ENCODE peak calls at places on chromosomes 16 and 17, in six cellular contexts. One of them, this sample, is unnamed.

GRCh38 chr16:66199189-66199588 is 167.3 kb upstream of the CDH5 start:
- DNase-seq in left cardiac atrium: no peak
- DNase-seq in fibroblast of the conjunctiva: no peak
- DNase-seq in stimulated activated naive CD4-positive, alpha-beta T cell: no peak
- DNase-seq in choroid plexus epithelial cell: peak; percentile 38
- DNase-seq in A549: no peak
- DNase-seq in this sample: no peak

GRCh38 chr17:44972953-44973352 is 4.8 kb upstream of the C1QL1 start:
- DNase-seq in left cardiac atrium: no peak
- DNase-seq in A549: no peak
- DNase-seq in stimulated activated naive CD4-positive, alpha-beta T cell: no peak
- DNase-seq in fibroblast of the conjunctiva: no peak
- DNase-seq in choroid plexus epithelial cell: no peak
- DNase-seq in this sample: no peak

GRCh38 chr17:34436607-34437006 is 73.6 kb upstream of the CCL1 start:
- DNase-seq in A549: no peak
- DNase-seq in left cardiac atrium: no peak
- DNase-seq in stimulated activated naive CD4-positive, alpha-beta T cell: no peak
- DNase-seq in choroid plexus epithelial cell: no peak
- DNase-seq in fibroblast of the conjunctiva: no peak
- DNase-seq in this sample: no peak

GRCh38 chr17:37274432-37274831 is 101.4 kb upstream of the C17orf78 start:
- DNase-seq in choroid plexus epithelial cell: peak; percentile 74
- DNase-seq in A549: no peak
- DNase-seq in left cardiac atrium: no peak
- DNase-seq in fibroblast of the conjunctiva: no peak
- DNase-seq in stimulated activated naive CD4-positive, alpha-beta T cell: no peak
- DNase-seq in this sample: no peak

GRCh38 chr16:12901204-12901596 is 198 bp upstream of the SHISA9 start:
- DNase-seq in choroid plexus epithelial cell: peak; percentile 1
- DNase-seq in fibroblast of the conjunctiva: no peak
- DNase-seq in A549: no peak
- DNase-seq in left cardiac atrium: no peak
- DNase-seq in stimulated activated naive CD4-positive, alpha-beta T cell: no peak
- DNase-seq in this sample: no peak

GRCh38 chr16:77304134-77304533 is 104.9 kb downstream of the SYCE1L start:
- DNase-seq in left cardiac atrium: no peak
- DNase-seq in fibroblast of the conjunctiva: no peak
- DNase-seq in stimulated activated naive CD4-positive, alpha-beta T cell: no peak
- DNase-seq in A549: no peak
- DNase-seq in choroid plexus epithelial cell: no peak
- DNase-seq in this sample: no peak

GRCh38 chr17:2347805-2348685 is 10.7 kb downstream of the SGSM2 start:
- DNase-seq in fibroblast of the conjunctiva: peak; percentile 44
- DNase-seq in left cardiac atrium: no peak
- DNase-seq in A549: peak; percentile 47
- DNase-seq in stimulated activated naive CD4-positive, alpha-beta T cell: no peak
- DNase-seq in choroid plexus epithelial cell: peak; percentile 84
- DNase-seq in this sample: no peak

GRCh38 chr16:66551362-66551761 is 1.0 kb upstream of the CKLF start:
- DNase-seq in left cardiac atrium: peak; percentile 43
- DNase-seq in stimulated activated naive CD4-positive, alpha-beta T cell: peak; percentile 52
- DNase-seq in fibroblast of the conjunctiva: no peak
- DNase-seq in choroid plexus epithelial cell: peak; percentile 37
- DNase-seq in A549: peak; percentile 59
- DNase-seq in this sample: peak; percentile 44

This sample was measured in effector CD8-positive, alpha-beta T cell.